ENCODE peak calls at places on chromosome 6, in six cellular contexts. Z is suprapubic skin, N is transverse colon, R is sigmoid colon, X is stomach, F is endothelial cell of umbilical vein. T is an unnamed sample.

GRCh38 chr6:5107332-5107731 is 22.2 kb downstream of the PPP1R3G start:
- DNase-seq in R (peak; percentile 47), X (no peak), N (no peak), F (no peak), Z (no peak), T (no peak)

GRCh38 chr6:129141499-129141898 is 258.6 kb downstream of the LAMA2 start:
- DNase-seq in F (no peak), X (no peak), R (no peak), N (no peak), Z (no peak), T (no peak)

GRCh38 chr6:148203970-148204369 is 138.7 kb upstream of the SASH1 start:
- DNase-seq in X (no peak), Z (no peak), N (no peak), R (no peak), F (no peak), T (no peak)

GRCh38 chr6:107636486-107636885 is 146.6 kb downstream of the SOBP start:
- DNase-seq in X (no peak), Z (no peak), F (no peak), R (no peak), N (no peak), T (no peak)

GRCh38 chr6:106981901-106982300 is 7.4 kb upstream of the CD24 start:
- DNase-seq in Z (no peak), F (no peak), N (no peak), X (no peak), R (no peak), T (peak; percentile 22)

GRCh38 chr6:151869345-151869744 is 61.9 kb downstream of the ESR1 start:
- DNase-seq in F (peak; percentile 2), N (no peak), X (no peak), R (no peak), Z (no peak), T (no peak)

GRCh38 chr6:26184492-26184891 is 97.3 kb downstream of the HFE start:
- DNase-seq in F (no peak), Z (no peak), N (no peak), R (no peak), X (no peak), T (no peak)

GRCh38 chr6:145887969-145888368 is 73.4 kb upstream of the FBXO30 start:
- DNase-seq in F (peak; percentile 70), R (peak; percentile 63), Z (no peak), N (no peak), X (no peak), T (peak; percentile 3)

GRCh38 chr6:106339334-106340029 is 13.9 kb upstream of the ATG5 start:
- DNase-seq in X (peak; percentile 54), N (peak; percentile 49), R (peak; percentile 68), F (peak; percentile 57), Z (no peak), T (no peak)

GRCh38 chr6:170493354-170493753 is 59.8 kb downstream of the PSMB1 start:
- DNase-seq in N (no peak), Z (no peak), X (no peak), F (no peak), R (no peak), T (no peak)

GRCh38 chr6:78025501-78025900 is 372.7 kb downstream of the MEI4 start:
- DNase-seq in R (no peak), F (no peak), Z (no peak), N (no peak), X (no peak), T (no peak)

GRCh38 chr6:33069021-33069738 is 4.3 kb downstream of the HLA-DPA1 start:
- DNase-seq in X (no peak), Z (no peak), F (no peak), N (no peak), R (no peak), T (no peak)

GRCh38 chr6:610882-611281 is 46.0 kb downstream of the HUS1B start:
- DNase-seq in X (no peak), Z (no peak), F (no peak), R (no peak), N (no peak), T (no peak)

GRCh38 chr6:45714795-45715507 is 300.7 kb downstream of the CLIC5 start:
- DNase-seq in X (peak; percentile 42), F (peak; percentile 80), N (peak; percentile 59), Z (no peak), R (peak; percentile 77), T (peak; percentile 57)

GRCh38 chr6:35668708-35669440 is 19.8 kb downstream of the FKBP5 start:
- DNase-seq in Z (no peak), R (no peak), X (no peak), F (no peak), N (no peak), T (peak; percentile 67)

GRCh38 chr6:116011096-116011401 is 49.6 kb downstream of the FRK start:
- DNase-seq in X (no peak), R (no peak), F (no peak), Z (no peak), N (no peak), T (no peak)

GRCh38 chr6:116010400-116011095 is 50.1 kb downstream of the FRK start:
- DNase-seq in F (peak; percentile 73), R (peak; percentile 70), N (peak; percentile 78), X (peak; percentile 75), Z (peak; percentile 71), T (no peak)

GRCh38 chr6:116012966-116013365 is 47.7 kb downstream of the FRK start:
- DNase-seq in R (no peak), N (no peak), F (no peak), Z (no peak), X (no peak), T (no peak)

GRCh38 chr6:116012471-116012949 is 48.2 kb downstream of the FRK start:
- DNase-seq in F (no peak), Z (no peak), X (peak; percentile 32), R (no peak), N (no peak), T (no peak)

GRCh38 chr6:116011520-116011919 is 49.2 kb downstream of the FRK start:
- DNase-seq in F (no peak), X (no peak), N (peak; percentile 43), Z (no peak), R (no peak), T (no peak)
- TF ChIP-seq POLR2AphosphoS5 in F (no peak), X (no peak), N (peak; percentile 33), Z (no peak), R (no peak), T (no peak)

GRCh38 chr6:160668589-160668988 is 4.5 kb upstream of the LPA start:
- DNase-seq in X (no peak), N (no peak), Z (no peak), F (no peak), R (no peak), T (no peak)
- TF ChIP-seq POLR2AphosphoS5 in X (no peak), N (no peak), Z (no peak), F (no peak), R (no peak), T (no peak)

DNA sequence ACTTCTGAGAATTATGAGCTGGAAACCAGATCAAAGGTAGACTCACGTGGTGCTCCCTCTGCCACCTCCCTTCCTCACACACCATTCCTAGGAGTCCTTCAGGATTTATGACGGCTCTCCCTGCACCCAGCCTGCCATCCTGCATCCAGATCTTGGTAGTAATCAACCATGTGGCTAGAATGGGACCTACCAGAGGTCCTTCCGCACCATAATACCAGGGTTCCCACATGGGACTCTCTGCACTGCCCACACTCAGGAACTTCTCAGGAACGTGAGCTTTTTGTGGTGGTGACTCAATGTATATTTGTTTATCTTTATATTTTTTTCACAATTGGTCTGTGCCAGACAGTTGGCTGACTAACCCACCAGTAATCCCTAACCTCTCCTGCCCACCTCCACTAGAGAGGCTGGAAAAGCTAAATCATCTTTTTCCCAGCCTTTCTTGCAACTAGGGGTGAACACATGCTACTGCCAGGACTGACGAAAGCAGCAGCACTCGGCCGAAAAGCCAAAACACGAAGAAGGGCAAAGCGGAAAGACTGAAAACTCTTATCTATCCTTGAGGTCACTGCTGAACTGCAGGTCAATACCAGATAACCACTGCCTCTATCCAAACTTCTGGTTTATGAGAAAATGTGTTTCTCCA is 113.0 kb downstream of the TRERF1 start:
- DNase-seq in X (no peak), N (no peak), Z (no peak), R (no peak), F (peak; percentile 84), T (no peak)
- TF ChIP-seq POLR2AphosphoS5 in X (no peak), N (no peak), Z (no peak), R (no peak), F (no peak), T (no peak)

GRCh38 chr6:144314562-144314961 is 29.4 kb downstream of the UTRN start:
- DNase-seq in N (no peak), Z (no peak), R (no peak), X (peak; percentile 49), F (peak; percentile 74), T (no peak)

GRCh38 chr6:144315981-144316865 is 31.1 kb downstream of the UTRN start:
- DNase-seq in N (no peak), F (peak; percentile 31), X (no peak), R (no peak), Z (no peak), T (no peak)

GRCh38 chr6:144314003-144314485 is 28.9 kb downstream of the UTRN start:
- DNase-seq in X (no peak), F (peak; percentile 90), R (peak; percentile 80), N (no peak), Z (peak; percentile 72), T (no peak)

GRCh38 chr6:144316866-144317204 is 31.7 kb downstream of the UTRN start:
- DNase-seq in F (peak; percentile 63), N (no peak), X (no peak), R (no peak), Z (no peak), T (no peak)

GRCh38 chr6:144315226-144315980 is 30.3 kb downstream of the UTRN start:
- DNase-seq in N (no peak), R (no peak), Z (no peak), X (peak; percentile 49), F (peak; percentile 84), T (no peak)
- TF ChIP-seq POLR2AphosphoS5 in N (no peak), R (no peak), Z (no peak), X (no peak), F (peak; percentile 67), T (no peak)

T was measured in SK-N-MC.